ENCODE peak calls at places on chromosomes 1 and 21, in five cellular contexts. One of them, this sample, is unnamed. For H3K9me2, the result is how much of the 10 kb centered on the place peaks cover.

GRCh38 chr1:67110352-67110751 is 24.4 kb downstream of the C1orf141 start:
- DNase-seq in PC-3: no peak
- DNase-seq in GM23248: no peak
- DNase-seq in OCI-LY7: peak
- DNase-seq in Karpas-422: peak
- DNase-seq in this sample: no peak

GRCh38 chr1:53073287-53073686 is 11.3 kb downstream of the PODN start:
- DNase-seq in GM23248: no peak
- DNase-seq in Karpas-422: no peak
- DNase-seq in OCI-LY7: no peak
- DNase-seq in PC-3: no peak
- DNase-seq in this sample: no peak

GRCh38 chr1:159171254-159171687 is at the start of gene CADM3:
- DNase-seq in OCI-LY7: no peak
- DNase-seq in Karpas-422: no peak
- DNase-seq in PC-3: no peak
- DNase-seq in GM23248: no peak
- DNase-seq in this sample: peak

GRCh38 chr21:44752701-44753235 is 41.4 kb upstream of the TSPEAR start:
- DNase-seq in GM23248: peak
- DNase-seq in OCI-LY7: no peak
- DNase-seq in Karpas-422: no peak
- DNase-seq in PC-3: peak
- DNase-seq in this sample: peak

GRCh38 chr1:43804569-43804968 is 97.2 kb downstream of the ST3GAL3 start:
- DNase-seq in Karpas-422: no peak
- DNase-seq in PC-3: no peak
- DNase-seq in OCI-LY7: no peak
- DNase-seq in GM23248: no peak
- DNase-seq in this sample: no peak

GRCh38 chr1:59761440-59761839 is 53.3 kb upstream of the HOOK1 start:
- DNase-seq in Karpas-422: no peak
- DNase-seq in OCI-LY7: no peak
- DNase-seq in GM23248: peak
- DNase-seq in PC-3: no peak
- DNase-seq in this sample: no peak

GRCh38 chr1:201254625-201255469 is 28.5 kb upstream of the PKP1 start:
- DNase-seq in OCI-LY7: peak
- DNase-seq in GM23248: peak
- DNase-seq in PC-3: peak
- DNase-seq in Karpas-422: peak
- DNase-seq in this sample: peak

GRCh38 chr1:43143441-43143888 is 28.6 kb downstream of the EBNA1BP2 start:
- DNase-seq in OCI-LY7: peak
- DNase-seq in PC-3: peak
- DNase-seq in Karpas-422: peak
- DNase-seq in GM23248: peak
- DNase-seq in this sample: no peak

GRCh38 chr1:241579434-241579833 is 47.3 kb downstream of the KMO start:
- DNase-seq in Karpas-422: no peak
- DNase-seq in PC-3: no peak
- DNase-seq in OCI-LY7: no peak
- DNase-seq in GM23248: no peak
- DNase-seq in this sample: no peak

GRCh38 chr1:119947468-119947867 is 51.2 kb upstream of the ADAM30 start:
- DNase-seq in Karpas-422: no peak
- DNase-seq in OCI-LY7: no peak
- DNase-seq in PC-3: peak
- DNase-seq in GM23248: peak
- DNase-seq in this sample: no peak

GRCh38 chr1:15948600-15949452 is 27.1 kb downstream of the ZBTB17 start:
- DNase-seq in PC-3: no peak
- DNase-seq in OCI-LY7: no peak
- DNase-seq in Karpas-422: no peak
- DNase-seq in GM23248: peak
- DNase-seq in this sample: peak

GRCh38 chr1:54904476-54905048 is 17.6 kb upstream of the DHCR24 start:
- DNase-seq in GM23248: peak
- DNase-seq in OCI-LY7: no peak
- DNase-seq in PC-3: peak
- DNase-seq in Karpas-422: no peak
- DNase-seq in this sample: no peak

GRCh38 chr1:171048014-171048413 is 42.7 kb upstream of the FMO3 start:
- DNase-seq in PC-3: no peak
- DNase-seq in GM23248: no peak
- DNase-seq in OCI-LY7: no peak
- DNase-seq in Karpas-422: no peak
- DNase-seq in this sample: no peak

GRCh38 chr1:150695561-150695960 is 1.4 kb downstream of the GOLPH3L start:
- DNase-seq in PC-3: peak
- DNase-seq in GM23248: peak
- DNase-seq in OCI-LY7: no peak
- DNase-seq in Karpas-422: no peak
- DNase-seq in this sample: no peak

GRCh38 chr1:171222961-171223360 is 25.3 kb upstream of the FMO1 start:
- DNase-seq in Karpas-422: no peak
- DNase-seq in OCI-LY7: no peak
- DNase-seq in PC-3: no peak
- DNase-seq in GM23248: no peak
- DNase-seq in this sample: no peak

GRCh38 chr1:162877412-162877811 is 16.4 kb upstream of the CCDC190 start:
- DNase-seq in OCI-LY7: no peak
- DNase-seq in Karpas-422: no peak
- DNase-seq in PC-3: no peak
- DNase-seq in GM23248: no peak
- DNase-seq in this sample: no peak

GRCh38 chr1:89633745-89634625 is 1.1 kb downstream of the LRRC8C start:
- DNase-seq in Karpas-422: no peak
- DNase-seq in GM23248: peak
- DNase-seq in PC-3: peak
- DNase-seq in OCI-LY7: peak
- DNase-seq in this sample: peak

GRCh38 chr1:59083946-59084865 is 212.7 kb upstream of the FGGY start:
- DNase-seq in Karpas-422: no peak
- DNase-seq in PC-3: peak
- DNase-seq in GM23248: no peak
- DNase-seq in OCI-LY7: peak
- DNase-seq in this sample: no peak

GRCh38 chr1:9767964-9768668 is 55.6 kb downstream of the CLSTN1 start:
- DNase-seq in Karpas-422: peak
- DNase-seq in OCI-LY7: peak
- DNase-seq in PC-3: no peak
- DNase-seq in GM23248: no peak
- DNase-seq in this sample: no peak

GRCh38 chr1:153306303-153307220 is 6.2 kb downstream of the PGLYRP3 start:
- DNase-seq in Karpas-422: no peak
- DNase-seq in OCI-LY7: no peak
- DNase-seq in PC-3: no peak
- DNase-seq in GM23248: no peak
- DNase-seq in this sample: no peak

GRCh38 chr1:24111998-24112380 is at the start of gene MYOM3:
- DNase-seq in OCI-LY7: no peak
- DNase-seq in PC-3: no peak
- DNase-seq in Karpas-422: no peak
- DNase-seq in GM23248: peak
- DNase-seq in this sample: no peak

GRCh38 chr1:238652346-238652968 is 733.9 kb upstream of the CHRM3 start:
- DNase-seq in OCI-LY7: no peak
- DNase-seq in PC-3: peak
- DNase-seq in Karpas-422: no peak
- DNase-seq in GM23248: peak
- DNase-seq in this sample: no peak

GRCh38 chr1:2636733-2637132 is 3.9 kb upstream of the MMEL1 start:
- DNase-seq in PC-3: no peak
- DNase-seq in GM23248: no peak
- DNase-seq in OCI-LY7: peak
- DNase-seq in Karpas-422: no peak
- DNase-seq in this sample: peak

GRCh38 chr1:89276690-89277089 is 4.0 kb upstream of the GBP5 start:
- DNase-seq in PC-3: peak
- DNase-seq in GM23248: peak
- DNase-seq in Karpas-422: no peak
- DNase-seq in OCI-LY7: no peak
- DNase-seq in this sample: no peak

GRCh38 chr21:35925497-35925896 is 134.8 kb downstream of the SETD4 start:
- DNase-seq in GM23248: peak
- DNase-seq in PC-3: peak
- DNase-seq in OCI-LY7: peak
- DNase-seq in Karpas-422: no peak
- DNase-seq in this sample: no peak

GRCh38 chr1:29259802-29260441 is 23.6 kb downstream of the PTPRU start:
- DNase-seq in PC-3: no peak
- DNase-seq in Karpas-422: peak
- DNase-seq in OCI-LY7: no peak
- DNase-seq in GM23248: peak
- DNase-seq in this sample: peak

GRCh38 chr1:79847715-79848114 is 841.2 kb upstream of the ADGRL4 start:
- DNase-seq in Karpas-422: no peak
- DNase-seq in GM23248: no peak
- DNase-seq in OCI-LY7: no peak
- DNase-seq in PC-3: no peak
- DNase-seq in this sample: no peak

GRCh38 chr1:230545181-230545580 is 97.1 kb upstream of the COG2 start:
- DNase-seq in OCI-LY7: no peak
- DNase-seq in Karpas-422: no peak
- DNase-seq in GM23248: no peak
- DNase-seq in PC-3: no peak
- DNase-seq in this sample: no peak

GRCh38 chr1:41479000-41479807 is 5.3 kb downstream of the EDN2 start:
- DNase-seq in GM23248: peak
- DNase-seq in PC-3: no peak
- DNase-seq in Karpas-422: no peak
- DNase-seq in OCI-LY7: no peak
- DNase-seq in this sample: no peak

GRCh38 chr1:22105611-22106207 is 37.2 kb downstream of the WNT4 start:
- DNase-seq in PC-3: peak
- DNase-seq in GM23248: peak
- DNase-seq in Karpas-422: peak
- DNase-seq in OCI-LY7: peak
- DNase-seq in this sample: peak

GRCh38 chr1:91712981-91713841 is 172.7 kb downstream of the TGFBR3 start:
- DNase-seq in OCI-LY7: no peak
- DNase-seq in GM23248: peak
- DNase-seq in PC-3: no peak
- DNase-seq in Karpas-422: no peak
- DNase-seq in this sample: peak

GRCh38 chr21:46664316-46664995 is 29.0 kb downstream of the PRMT2 start:
- DNase-seq in GM23248: no peak
- DNase-seq in Karpas-422: no peak
- DNase-seq in OCI-LY7: no peak
- DNase-seq in PC-3: no peak
- DNase-seq in this sample: no peak

GRCh38 chr1:212413902-212414327 is 771 bp downstream of the PACC1 start:
- DNase-seq in OCI-LY7: no peak
- DNase-seq in Karpas-422: no peak
- DNase-seq in PC-3: no peak
- DNase-seq in GM23248: peak
- DNase-seq in this sample: peak

GRCh38 chr21:9758888-9759287 is 762.5 kb upstream of the TPTE start:
- DNase-seq in Karpas-422: no peak
- DNase-seq in PC-3: no peak
- DNase-seq in GM23248: no peak
- DNase-seq in OCI-LY7: no peak
- DNase-seq in this sample: no peak

GRCh38 chr1:30144831-30145230 is 578.6 kb downstream of the MATN1 start:
- DNase-seq in PC-3: no peak
- DNase-seq in GM23248: no peak
- DNase-seq in OCI-LY7: no peak
- DNase-seq in Karpas-422: no peak
- DNase-seq in this sample: no peak

DNA sequence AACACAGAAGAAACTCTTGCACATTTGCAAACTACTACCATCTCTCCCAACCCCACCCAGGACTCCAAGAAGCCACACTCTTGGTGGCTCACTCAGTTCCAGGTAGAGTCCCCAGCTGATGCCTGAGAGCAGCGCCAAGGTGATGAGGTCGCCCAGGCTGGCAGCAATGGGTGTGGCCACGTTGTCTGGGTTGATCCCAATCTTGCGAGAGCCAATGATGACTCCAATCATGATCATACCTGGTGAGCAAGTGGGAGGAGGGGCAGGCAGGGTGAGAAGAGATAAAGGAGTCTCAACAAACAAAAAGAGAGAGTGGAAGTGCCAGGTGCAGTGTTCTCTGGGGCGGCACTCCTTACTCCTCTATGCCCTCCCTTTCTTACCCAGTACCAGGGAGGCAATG is 14.4 kb downstream of the SLC41A1 start:
- DNase-seq in GM23248: no peak
- DNase-seq in Karpas-422: no peak
- DNase-seq in PC-3: peak
- DNase-seq in OCI-LY7: no peak
- DNase-seq in this sample: no peak
- H3K9me2 ChIP-seq in GM23248: under half
- H3K9me2 ChIP-seq in Karpas-422: under half
- H3K9me2 ChIP-seq in PC-3: under half
- H3K9me2 ChIP-seq in OCI-LY7: under half
- H3K9me2 ChIP-seq in this sample: under half

GRCh38 chr1:33420870-33421775 is 9.8 kb downstream of the PHC2 start:
- DNase-seq in OCI-LY7: no peak
- DNase-seq in GM23248: peak
- DNase-seq in PC-3: peak
- DNase-seq in Karpas-422: no peak
- DNase-seq in this sample: no peak
- H3K9me2 ChIP-seq in OCI-LY7: under half
- H3K9me2 ChIP-seq in GM23248: under half
- H3K9me2 ChIP-seq in PC-3: under half
- H3K9me2 ChIP-seq in Karpas-422: under half
- H3K9me2 ChIP-seq in this sample: under half

DNA sequence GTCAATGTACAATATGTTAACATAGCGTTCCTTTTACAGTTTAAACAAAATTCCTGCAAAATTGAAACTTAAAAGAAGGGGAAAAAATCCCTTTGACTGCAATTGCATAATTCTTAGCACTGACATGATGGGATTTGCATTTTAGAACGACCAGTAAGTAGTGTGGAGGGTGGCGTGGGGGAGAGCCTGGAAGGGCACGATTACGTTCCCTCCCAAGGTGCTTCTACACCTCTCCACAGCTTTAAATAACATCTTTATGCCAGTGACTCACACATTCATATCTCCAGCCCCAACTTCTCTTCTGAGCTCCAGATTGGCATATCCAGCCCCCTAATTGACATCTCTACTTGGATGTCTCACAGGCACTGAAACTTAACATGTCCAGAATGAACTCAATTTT is 64.3 kb downstream of the OLFML3 start:
- DNase-seq in PC-3: no peak
- DNase-seq in OCI-LY7: no peak
- DNase-seq in GM23248: no peak
- DNase-seq in Karpas-422: no peak
- DNase-seq in this sample: no peak
- H3K9me2 ChIP-seq in PC-3: under half
- H3K9me2 ChIP-seq in OCI-LY7: under half
- H3K9me2 ChIP-seq in GM23248: under half
- H3K9me2 ChIP-seq in Karpas-422: under half
- H3K9me2 ChIP-seq in this sample: under half

GRCh38 chr1:181607524-181607923 is 124.2 kb downstream of the CACNA1E start:
- DNase-seq in Karpas-422: no peak
- DNase-seq in OCI-LY7: no peak
- DNase-seq in GM23248: no peak
- DNase-seq in PC-3: no peak
- DNase-seq in this sample: no peak
- H3K9me2 ChIP-seq in Karpas-422: under half
- H3K9me2 ChIP-seq in OCI-LY7: under half
- H3K9me2 ChIP-seq in GM23248: under half
- H3K9me2 ChIP-seq in PC-3: under half
- H3K9me2 ChIP-seq in this sample: under half

GRCh38 chr1:114043046-114043445 is 63.8 kb downstream of the OLFML3 start:
- DNase-seq in GM23248: no peak
- DNase-seq in PC-3: no peak
- DNase-seq in Karpas-422: no peak
- DNase-seq in OCI-LY7: no peak
- DNase-seq in this sample: no peak
- H3K9me2 ChIP-seq in GM23248: under half
- H3K9me2 ChIP-seq in PC-3: under half
- H3K9me2 ChIP-seq in Karpas-422: under half
- H3K9me2 ChIP-seq in OCI-LY7: under half
- H3K9me2 ChIP-seq in this sample: under half

This sample was measured in hepatocyte.